ENCODE peak calls at places on chromosomes 5 and 9, in ten cellular contexts. H is fibroblast of lung; W is transverse colon; T is CD4-positive, alpha-beta memory T cell; D is left ventricle myocardium inferior; O is kidney epithelial cell; I is PC-3; V is adipocyte; Y is dorsolateral prefrontal cortex; Z is ovary. M is an unnamed sample.

GRCh38 chr9:2494571-2494970 is 127.0 kb upstream of the VLDLR start:
- DNase-seq in V (peak; percentile 76), Y (no peak), W (no peak), Z (no peak), D (no peak), T (no peak), O (no peak), I (peak; percentile 15), H (peak; percentile 90), M (no peak)

GRCh38 chr5:78750281-78750680 is 101.7 kb upstream of the LHFPL2 start:
- DNase-seq in H (no peak), O (no peak), I (no peak), Z (no peak), Y (no peak), V (no peak), D (no peak), T (no peak), W (no peak), M (no peak)

GRCh38 chr9:14846871-14847311 is 63.3 kb downstream of the FREM1 start:
- DNase-seq in D (peak; percentile 48), I (peak; percentile 64), O (peak; percentile 7), H (peak; percentile 26), V (peak; percentile 56), Z (no peak), W (peak; percentile 56), T (no peak), Y (peak; percentile 21), M (peak; percentile 25)

GRCh38 chr5:163612358-163613149 is 107.1 kb downstream of the MAT2B start:
- DNase-seq in Y (no peak), D (no peak), Z (no peak), O (no peak), V (no peak), I (no peak), W (no peak), H (peak; percentile 26), T (no peak), M (no peak)

GRCh38 chr9:101635473-101635872 is 40.7 kb upstream of the PPP3R2 start:
- DNase-seq in V (no peak), D (no peak), I (peak; percentile 9), W (no peak), H (no peak), Y (no peak), T (no peak), Z (no peak), O (no peak), M (no peak)

GRCh38 chr5:6666762-6667161 is 33.5 kb downstream of the SRD5A1 start:
- DNase-seq in I (no peak), D (no peak), W (no peak), Z (no peak), H (no peak), T (no peak), Y (no peak), V (no peak), O (no peak), M (no peak)

GRCh38 chr9:120839146-120839545 is 3.6 kb downstream of the PSMD5 start:
- DNase-seq in D (no peak), O (no peak), W (no peak), V (no peak), H (no peak), Z (no peak), Y (no peak), T (no peak), I (peak; percentile 13), M (no peak)

GRCh38 chr9:96500696-96501660 is 51.0 kb downstream of the HABP4 start:
- DNase-seq in T (no peak), O (no peak), W (no peak), Z (no peak), H (peak; percentile 51), D (no peak), Y (no peak), V (peak; percentile 29), I (no peak), M (no peak)

GRCh38 chr5:169956756-169957155 is 23.5 kb downstream of the INSYN2B start:
- DNase-seq in V (no peak), D (no peak), O (no peak), Y (no peak), W (no peak), H (no peak), Z (no peak), T (no peak), I (peak; percentile 32), M (no peak)

GRCh38 chr9:117919594-117919993 is 215.4 kb downstream of the TLR4 start:
- DNase-seq in I (no peak), O (no peak), W (no peak), T (no peak), H (no peak), Z (no peak), D (no peak), Y (no peak), V (no peak), M (no peak)

GRCh38 chr5:36199620-36200019 is 42.1 kb downstream of the NADK2 start:
- DNase-seq in I (no peak), O (no peak), V (peak; percentile 61), W (no peak), Y (no peak), Z (no peak), H (no peak), T (no peak), D (no peak), M (no peak)

GRCh38 chr9:106441283-106441682 is 421.7 kb upstream of the ZNF462 start:
- DNase-seq in V (no peak), O (no peak), Z (no peak), H (no peak), D (no peak), T (no peak), W (no peak), I (peak; percentile 18), Y (no peak), M (no peak)

GRCh38 chr5:121573844-121574243 is 277.8 kb upstream of the FTMT start:
- DNase-seq in V (peak; percentile 4), Y (no peak), Z (no peak), W (no peak), H (peak; percentile 45), I (no peak), O (no peak), D (no peak), T (no peak), M (no peak)

GRCh38 chr9:85451680-85452079 is 290.1 kb downstream of the AGTPBP1 start:
- DNase-seq in Z (no peak), O (no peak), Y (no peak), W (no peak), I (no peak), T (no peak), H (no peak), V (no peak), D (no peak), M (no peak)

GRCh38 chr9:85453850-85454249 is 287.9 kb downstream of the AGTPBP1 start:
- DNase-seq in D (peak; percentile 26), O (no peak), V (no peak), Z (no peak), W (no peak), I (no peak), Y (no peak), H (no peak), T (no peak), M (no peak)
- H3K27me3 ChIP-seq in D (no peaks in the 10 kb centered on the region), O (no peaks in the 10 kb centered on the region), V (no peaks in the 10 kb centered on the region), Z (no peaks in the 10 kb centered on the region), W (no peaks in the 10 kb centered on the region), I (no peaks in the 10 kb centered on the region), Y (no peaks in the 10 kb centered on the region), H (no peaks in the 10 kb centered on the region), T (no peaks in the 10 kb centered on the region), M (no peaks in the 10 kb centered on the region)

GRCh38 chr9:135048758-135049284 is 38.6 kb upstream of the OLFM1 start:
- DNase-seq in I (no peak), D (no peak), O (no peak), T (no peak), Y (peak; percentile 16), V (no peak), W (no peak), H (no peak), Z (no peak), M (no peak)

GRCh38 chr9:135050072-135050990 is 37.1 kb upstream of the OLFM1 start:
- DNase-seq in Z (no peak), Y (peak; percentile 18), H (no peak), W (no peak), D (no peak), O (no peak), I (no peak), T (no peak), V (no peak), M (no peak)

GRCh38 chr9:135049460-135049859 is 38.0 kb upstream of the OLFM1 start:
- DNase-seq in V (no peak), O (no peak), D (no peak), W (no peak), H (no peak), Y (no peak), I (no peak), T (no peak), Z (no peak), M (no peak)

GRCh38 chr9:135051316-135052038 is 36.0 kb upstream of the OLFM1 start:
- DNase-seq in Y (peak; percentile 5), Z (no peak), I (no peak), O (no peak), H (no peak), T (no peak), V (no peak), D (no peak), W (no peak), M (no peak)

DNA sequence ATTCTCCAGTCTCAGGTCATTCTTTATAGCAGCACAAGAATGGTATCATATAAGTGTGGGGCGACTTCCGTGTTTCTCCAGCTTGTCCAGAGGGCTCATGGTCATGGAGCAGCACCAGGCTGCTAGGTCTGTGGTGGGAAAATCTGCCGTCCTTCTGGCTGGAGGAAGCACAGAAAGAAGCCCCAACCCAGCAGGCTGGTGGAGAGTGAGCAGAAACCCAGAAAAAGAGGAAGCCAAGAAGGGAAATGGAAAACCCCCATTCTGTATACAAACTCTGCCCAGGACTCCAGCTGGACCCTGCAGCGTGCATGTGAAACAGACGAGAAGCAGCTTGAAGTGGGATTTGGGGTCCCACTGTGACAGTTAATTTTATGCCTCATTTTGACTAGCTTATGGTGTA is 34.3 kb upstream of the OLFM1 start:
- DNase-seq in V (no peak), O (no peak), Z (no peak), T (no peak), H (no peak), D (no peak), I (no peak), Y (peak; percentile 4), W (no peak), M (no peak)
- H3K27me3 ChIP-seq in V (peaks cover 12% of the 10 kb centered on the region), O (no peaks in the 10 kb centered on the region), Z (no peaks in the 10 kb centered on the region), T (peaks cover 5% of the 10 kb centered on the region), H (no peaks in the 10 kb centered on the region), D (peaks cover 81% of the 10 kb centered on the region), I (peaks cover 10% of the 10 kb centered on the region), Y (peaks cover 7% of the 10 kb centered on the region), W (peaks cover 26% of the 10 kb centered on the region), M (no peaks in the 10 kb centered on the region)

DNA sequence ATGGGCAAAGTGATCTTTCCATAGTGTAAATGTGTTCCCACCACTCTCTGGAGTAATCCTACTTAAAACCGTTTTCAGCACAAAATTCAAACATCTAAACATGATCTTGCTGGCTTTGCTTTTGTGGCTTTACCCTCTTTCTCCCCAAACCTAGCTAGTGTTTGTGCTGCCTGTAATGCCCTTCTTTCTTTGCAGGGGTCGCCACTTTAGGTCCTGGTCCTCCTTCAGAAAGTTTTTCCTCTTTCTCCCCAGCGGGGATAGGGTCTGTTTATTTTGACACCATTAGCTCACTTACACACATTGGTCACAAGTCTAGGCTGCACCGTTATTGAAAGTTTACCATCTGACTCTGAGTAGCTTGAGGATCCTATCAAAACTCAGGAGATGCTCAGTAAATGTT is 736 bp upstream of the HSD17B4 start:
- DNase-seq in W (no peak), T (no peak), I (no peak), O (no peak), Z (no peak), V (no peak), D (no peak), H (no peak), Y (no peak), M (no peak)
- H3K27me3 ChIP-seq in W (no peaks in the 10 kb centered on the region), T (no peaks in the 10 kb centered on the region), I (no peaks in the 10 kb centered on the region), O (no peaks in the 10 kb centered on the region), Z (no peaks in the 10 kb centered on the region), V (peaks cover 2% of the 10 kb centered on the region), D (no peaks in the 10 kb centered on the region), H (peaks cover 4% of the 10 kb centered on the region), Y (no peaks in the 10 kb centered on the region), M (no peaks in the 10 kb centered on the region)

GRCh38 chr9:980621-981020 is 4.2 kb downstream of the DMRT3 start:
- DNase-seq in Y (no peak), Z (no peak), I (no peak), O (no peak), V (no peak), W (no peak), H (no peak), D (no peak), T (no peak), M (no peak)
- H3K27me3 ChIP-seq in Y (peaks cover 93% of the 10 kb centered on the region), Z (no peaks in the 10 kb centered on the region), I (peaks cover 63% of the 10 kb centered on the region), O (peaks cover 34% of the 10 kb centered on the region), V (peaks cover 37% of the 10 kb centered on the region), W (peaks cover 100% of the 10 kb centered on the region), H (peaks cover 42% of the 10 kb centered on the region), D (peaks cover 100% of the 10 kb centered on the region), T (peaks cover 47% of the 10 kb centered on the region), M (peaks cover 4% of the 10 kb centered on the region)